ENCODE peak calls at places on chromosome 2, in seven cellular contexts. A is MM.1S, N is cardiac muscle cell, B is psoas muscle, S is uterus, Z is ascending aorta, L is left ventricle myocardium inferior. K is an unnamed sample. For H3K4me1 and H3K36me3, the result is how much of the 10 kb centered on the place peaks cover.

GRCh38 chr2:151853070-151853758 is 25.0 kb upstream of the ARL5A start:
- DNase-seq in A (no peak), N (no peak), B (no peak), S (no peak), Z (no peak), L (no peak), K (no peak)

GRCh38 chr2:102114290-102114721 is 28.2 kb upstream of the IL1R1 start:
- DNase-seq in A (no peak), N (peak), B (no peak), S (no peak), Z (no peak), L (no peak), K (no peak)

GRCh38 chr2:119088416-119088815 is 70.1 kb downstream of the C1QL2 start:
- DNase-seq in A (no peak), N (no peak), B (no peak), S (no peak), Z (no peak), L (no peak), K (no peak)

GRCh38 chr2:52732849-52733395 is 1034.7 kb upstream of the CHAC2 start:
- DNase-seq in A (no peak), N (no peak), B (no peak), S (no peak), Z (no peak), L (no peak), K (no peak)

GRCh38 chr2:73053316-73054114 is 18.0 kb downstream of the SFXN5 start:
- DNase-seq in A (no peak), N (no peak), B (no peak), S (peak), Z (peak), L (no peak), K (no peak)

GRCh38 chr2:37625156-37625555 is 46.3 kb downstream of the CDC42EP3 start:
- DNase-seq in A (no peak), N (peak), B (no peak), S (no peak), Z (no peak), L (no peak), K (no peak)

GRCh38 chr2:237932731-237933131 is 34.1 kb upstream of the UBE2F start:
- DNase-seq in A (peak), N (peak), B (no peak), S (no peak), Z (no peak), L (no peak), K (no peak)

GRCh38 chr2:3257166-3257565 is 120.5 kb downstream of the EIPR1 start:
- DNase-seq in A (no peak), N (no peak), B (no peak), S (no peak), Z (peak), L (no peak), K (no peak)

GRCh38 chr2:55268288-55268906 is 634 bp downstream of the MTIF2 start:
- DNase-seq in A (peak), N (no peak), B (no peak), S (no peak), Z (no peak), L (no peak), K (no peak)

GRCh38 chr2:62410015-62410453 is 96.0 kb downstream of the TMEM17 start:
- DNase-seq in A (no peak), N (no peak), B (no peak), S (no peak), Z (no peak), L (no peak), K (no peak)

GRCh38 chr2:189222440-189222839 is 42.9 kb upstream of the COL5A2 start:
- DNase-seq in A (no peak), N (peak), B (no peak), S (peak), Z (peak), L (peak), K (peak)

DNA sequence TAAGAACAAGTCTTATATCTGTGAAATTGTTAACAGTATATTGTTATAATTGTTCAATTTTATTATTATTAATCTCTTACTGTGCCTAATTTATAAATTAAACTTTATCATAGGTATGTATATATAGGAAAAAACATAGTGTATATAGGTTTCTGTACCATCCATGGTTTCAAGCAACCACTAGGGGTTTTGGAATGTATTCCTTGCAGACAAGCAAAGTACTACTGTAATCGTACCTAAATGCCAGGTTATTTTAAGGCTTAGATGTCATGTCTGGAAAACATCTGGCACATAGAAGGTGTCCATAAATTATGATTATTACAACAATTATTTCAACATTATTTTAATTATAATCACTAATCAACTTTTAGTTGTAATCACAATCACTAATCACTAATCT is 8.4 kb downstream of the ITSN2 start:
- DNase-seq in A (no peak), N (no peak), B (no peak), S (no peak), Z (no peak), L (no peak), K (no peak)
- TF ChIP-seq CTCF in A (no peak), N (no peak), B (peak), S (peak), Z (no peak), L (peak), K (no peak)

DNA sequence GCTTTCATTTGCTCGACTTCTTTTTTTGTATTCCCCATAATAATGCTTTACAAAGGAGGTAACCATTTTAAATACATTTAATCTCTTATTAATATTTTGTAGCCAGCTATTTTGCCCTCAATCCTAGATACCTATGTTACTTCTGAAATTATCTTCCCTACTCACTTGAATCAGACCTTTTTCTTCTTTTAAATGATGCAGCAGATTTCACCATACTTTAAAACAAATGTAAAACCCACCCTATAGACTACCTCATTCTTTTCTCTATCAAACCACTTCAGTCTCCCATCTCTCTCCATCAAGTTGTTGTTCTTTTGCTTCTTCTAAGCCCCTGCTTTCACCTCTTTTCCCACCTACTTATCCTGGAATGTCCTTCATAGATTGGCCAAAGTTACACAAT is 151.5 kb upstream of the DNMT3A start:
- DNase-seq in A (no peak), N (no peak), B (no peak), S (no peak), Z (no peak), L (no peak), K (no peak)
- H3K4me1 ChIP-seq in A (under half), N (under half), B (under half), S (under half), Z (under half), L (under half), K (under half)

DNA sequence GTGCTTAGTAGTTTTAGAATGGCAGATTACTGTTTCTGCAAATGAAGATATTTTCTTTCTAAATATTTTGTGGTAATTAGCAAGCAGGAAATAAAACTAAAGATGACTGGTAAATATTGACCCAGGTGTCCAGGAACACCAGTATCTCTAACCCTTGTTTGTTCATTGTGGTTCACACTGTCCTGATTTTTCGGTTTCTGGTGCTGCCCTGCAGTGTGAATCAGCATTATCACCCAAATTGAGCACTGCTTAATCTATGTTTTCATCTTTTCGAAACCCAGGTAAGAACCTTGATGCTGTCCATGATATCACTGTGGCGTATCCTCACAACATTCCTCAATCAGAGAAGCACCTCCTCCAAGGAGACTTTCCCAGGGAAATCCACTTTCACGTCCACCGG is 167.4 kb downstream of the CAPN13 start:
- DNase-seq in A (peak), N (no peak), B (no peak), S (no peak), Z (no peak), L (no peak), K (no peak)
- H3K36me3 ChIP-seq in A (under half), N (under half), B (under half), S (under half), Z (under half), L (under half), K (under half)

DNA sequence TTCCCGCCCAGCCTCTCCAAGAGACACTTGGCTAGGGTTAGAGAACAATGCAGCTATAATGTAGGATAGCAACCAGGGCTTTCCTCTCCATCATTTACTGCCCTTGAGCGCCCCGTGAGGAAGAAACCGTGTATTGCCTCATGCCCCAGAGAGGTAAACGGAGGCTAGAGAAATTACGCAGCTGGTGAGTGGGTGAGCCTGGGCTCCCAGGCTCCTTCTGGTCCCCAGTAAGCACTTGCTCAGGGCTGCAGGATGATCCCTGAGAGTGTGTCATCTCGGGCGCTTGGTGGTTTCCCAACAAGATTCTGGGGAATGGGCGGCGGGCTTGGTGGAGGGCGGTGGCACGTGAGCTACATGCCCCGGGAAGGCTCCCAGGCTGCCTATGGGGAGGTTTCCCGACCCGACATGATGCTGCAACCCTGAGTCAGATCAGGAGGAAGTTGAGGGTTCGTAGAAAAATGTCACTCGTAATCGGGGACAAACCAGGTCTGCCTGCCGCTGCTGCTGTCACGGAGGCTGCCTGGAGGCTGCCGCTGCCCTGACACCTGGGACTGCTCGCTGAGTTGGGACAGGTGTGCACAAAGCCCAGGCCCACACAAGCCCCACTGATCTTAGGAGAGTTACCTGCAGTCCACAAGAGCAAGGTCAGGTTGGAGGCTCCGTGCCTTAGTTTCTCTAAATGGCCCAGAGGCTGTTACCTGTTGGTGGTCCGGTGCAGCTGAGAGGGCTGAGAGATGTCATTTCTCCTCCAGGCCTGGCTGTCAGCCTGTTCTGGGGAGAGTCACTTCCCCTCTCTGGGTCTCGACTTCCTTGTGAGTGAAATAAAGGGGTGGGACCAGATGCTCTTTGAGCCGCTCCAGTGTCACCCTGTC is at the start of gene GPR55:
- DNase-seq in A (no peak), N (no peak), B (no peak), S (no peak), Z (peak), L (no peak), K (no peak)
- TF ChIP-seq CTCF in A (peak), N (peak), B (no peak), S (no peak), Z (no peak), L (peak), K (no peak)

GRCh38 chr2:27081984-27082772 is 3.8 kb downstream of the EMILIN1 start:
- DNase-seq in A (no peak), N (no peak), B (peak), S (no peak), Z (no peak), L (no peak), K (no peak)
- H3K4me1 ChIP-seq in A (under half), N (under half), B (under half), S (under half), Z (under half), L (half or more), K (under half)

GRCh38 chr2:231172020-231172419 is 26.4 kb upstream of the ARMC9 start:
- DNase-seq in A (no peak), N (peak), B (no peak), S (no peak), Z (no peak), L (no peak), K (no peak)
- H3K36me3 ChIP-seq in A (under half), N (under half), B (under half), S (under half), Z (under half), L (under half), K (under half)

GRCh38 chr2:107932986-107933385 is 53.3 kb upstream of the SLC5A7 start:
- DNase-seq in A (peak), N (peak), B (no peak), S (no peak), Z (no peak), L (no peak), K (no peak)
- TF ChIP-seq CTCF in A (peak), N (peak), B (no peak), S (peak), Z (peak), L (peak), K (no peak)

GRCh38 chr2:10566021-10566420 is 117.9 kb upstream of the ODC1 start:
- DNase-seq in A (no peak), N (no peak), B (no peak), S (no peak), Z (no peak), L (no peak), K (no peak)
- H3K4me1 ChIP-seq in A (under half), N (under half), B (under half), S (under half), Z (under half), L (under half), K (under half)

GRCh38 chr2:120142528-120143261 is 80.5 kb downstream of the TMEM185B start:
- DNase-seq in A (no peak), N (no peak), B (no peak), S (no peak), Z (no peak), L (no peak), K (no peak)

GRCh38 chr2:120140866-120141265 is 82.3 kb downstream of the TMEM185B start:
- DNase-seq in A (no peak), N (no peak), B (no peak), S (no peak), Z (no peak), L (no peak), K (no peak)
- H3K36me3 ChIP-seq in A (under half), N (under half), B (under half), S (under half), Z (under half), L (under half), K (under half)

DNA sequence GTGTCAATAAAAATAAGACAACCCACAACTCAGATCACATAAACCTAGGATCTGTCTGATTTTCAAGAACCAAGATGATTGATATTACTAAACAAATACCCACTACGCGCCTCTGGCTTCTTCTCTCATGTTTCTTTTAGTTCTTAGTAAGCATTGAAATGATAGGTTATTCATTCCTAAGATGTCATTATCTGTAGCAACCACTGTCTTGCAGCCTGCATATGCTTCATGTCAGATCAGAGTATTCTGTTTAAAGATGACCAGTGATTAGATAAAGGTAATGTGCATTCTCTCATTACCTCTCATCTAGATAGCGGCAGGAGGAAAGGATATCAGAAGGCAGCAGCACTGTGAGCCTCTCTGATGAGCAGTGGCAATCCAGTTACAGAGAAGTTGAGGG is 112.9 kb downstream of the SLC8A1 start:
- DNase-seq in A (no peak), N (no peak), B (no peak), S (no peak), Z (no peak), L (no peak), K (no peak)
- TF ChIP-seq CTCF in A (no peak), N (no peak), B (no peak), S (no peak), Z (no peak), L (no peak), K (no peak)